ENCODE peak calls at places on chromosomes 1 and 21, in six cellular contexts. Z is adrenal gland, T is stomach, W is breast epithelium, S is gastrocnemius medialis, C is right lobe of liver. I is an unnamed sample.

GRCh38 chr1:192810253-192810880 is 1.5 kb downstream of the RGS2 start:
- DNase-seq in S (peak; percentile 16), Z (peak; percentile 37), C (no peak), T (no peak), W (no peak), I (no peak)

GRCh38 chr1:54537611-54538010 is 10.4 kb upstream of the ACOT11 start:
- DNase-seq in S (no peak), W (no peak), T (no peak), C (no peak), Z (no peak), I (no peak)

GRCh38 chr1:115596080-115596795 is 45.5 kb upstream of the VANGL1 start:
- DNase-seq in W (no peak), T (no peak), S (no peak), C (no peak), Z (no peak), I (no peak)

GRCh38 chr1:229117664-229118300 is 153.1 kb upstream of the RAB4A start:
- DNase-seq in C (peak; percentile 90), W (peak; percentile 73), Z (peak; percentile 79), T (peak; percentile 91), S (no peak), I (no peak)

GRCh38 chr1:18583326-18583941 is 47.2 kb upstream of the PAX7 start:
- DNase-seq in C (no peak), S (peak; percentile 27), T (no peak), W (no peak), Z (peak; percentile 51), I (no peak)

GRCh38 chr1:201659576-201659975 is 120.6 kb downstream of the NAV1 start:
- DNase-seq in S (no peak), T (no peak), Z (no peak), W (no peak), C (no peak), I (no peak)

GRCh38 chr1:229665912-229666558 is 40.0 kb downstream of the URB2 start:
- DNase-seq in T (no peak), S (no peak), Z (no peak), C (no peak), W (no peak), I (no peak)

GRCh38 chr1:46510998-46511365 is 21.3 kb downstream of the DMBX1 start:
- DNase-seq in S (no peak), Z (no peak), T (no peak), W (no peak), C (no peak), I (no peak)

GRCh38 chr1:204711103-204711946 is 25.8 kb upstream of the LRRN2 start:
- DNase-seq in S (no peak), Z (no peak), W (no peak), T (no peak), C (no peak), I (no peak)

GRCh38 chr1:58084266-58084665 is 462.3 kb downstream of the OMA1 start:
- DNase-seq in W (no peak), T (no peak), Z (no peak), S (no peak), C (no peak), I (no peak)

GRCh38 chr1:31696246-31696645 is 7.6 kb downstream of the COL16A1 start:
- DNase-seq in Z (no peak), W (peak; percentile 69), S (no peak), C (no peak), T (peak; percentile 79), I (peak; percentile 34)

GRCh38 chr1:94653454-94653853 is 111.9 kb upstream of the F3 start:
- DNase-seq in C (no peak), S (no peak), W (no peak), T (no peak), Z (no peak), I (no peak)

GRCh38 chr21:39180429-39181019 is 2.7 kb downstream of the PSMG1 start:
- DNase-seq in S (no peak), C (no peak), T (no peak), Z (no peak), W (no peak), I (no peak)

GRCh38 chr1:229440821-229441537 is 7.1 kb upstream of the ACTA1 start:
- DNase-seq in S (no peak), W (no peak), T (no peak), C (no peak), Z (no peak), I (peak; percentile 60)

GRCh38 chr1:202540448-202540847 is 169.8 kb downstream of the SYT2 start:
- DNase-seq in Z (no peak), T (no peak), S (no peak), W (no peak), C (no peak), I (no peak)

GRCh38 chr1:110123224-110123623 is 11.0 kb downstream of the UBL4B start:
- DNase-seq in Z (no peak), S (no peak), C (no peak), T (no peak), W (no peak), I (no peak)

GRCh38 chr1:95042286-95042685 is 30.5 kb downstream of the ALG14 start:
- DNase-seq in T (no peak), S (no peak), C (no peak), W (no peak), Z (no peak), I (no peak)

GRCh38 chr1:18486195-18486594 is 5.5 kb downstream of the KLHDC7A start:
- DNase-seq in Z (no peak), C (peak; percentile 16), S (no peak), T (no peak), W (no peak), I (no peak)

GRCh38 chr21:36747815-36748381 is 49.0 kb downstream of the SIM2 start:
- DNase-seq in Z (peak; percentile 48), S (no peak), T (no peak), W (no peak), C (peak; percentile 63), I (peak; percentile 84)

GRCh38 chr1:228376651-228377631 is 29.7 kb downstream of the TRIM11 start:
- DNase-seq in Z (peak; percentile 25), W (no peak), C (no peak), T (no peak), S (no peak), I (no peak)

GRCh38 chr1:207698822-207699483 is 52.9 kb upstream of the CD46 start:
- DNase-seq in S (peak; percentile 15), C (peak; percentile 65), Z (peak; percentile 77), W (peak; percentile 62), T (peak; percentile 62), I (no peak)

GRCh38 chr1:85656256-85656655 is 52.0 kb downstream of the ZNHIT6 start:
- DNase-seq in Z (no peak), S (no peak), W (no peak), T (no peak), C (no peak), I (no peak)

GRCh38 chr1:65440915-65441314 is 20.4 kb downstream of the LEPR start:
- DNase-seq in W (no peak), Z (no peak), T (no peak), S (no peak), C (no peak), I (no peak)

GRCh38 chr1:7752512-7753417 is 18.3 kb upstream of the VAMP3 start:
- DNase-seq in Z (peak; percentile 82), C (peak; percentile 59), W (no peak), T (peak; percentile 75), S (peak; percentile 27), I (peak; percentile 15)

GRCh38 chr1:55214903-55215193 is 316 bp downstream of the USP24 start:
- DNase-seq in Z (peak; percentile 37), W (no peak), C (no peak), T (peak; percentile 27), S (peak; percentile 37), I (peak; percentile 50)

GRCh38 chr1:31505884-31506497 is 70.3 kb upstream of the TINAGL1 start:
- DNase-seq in S (no peak), T (no peak), W (no peak), Z (no peak), C (peak; percentile 39), I (no peak)

GRCh38 chr21:43965911-43966585 is 46.1 kb upstream of the TRAPPC10 start:
- DNase-seq in Z (no peak), W (no peak), T (no peak), S (no peak), C (no peak), I (no peak)

GRCh38 chr21:39132248-39132647 is 51.0 kb downstream of the PSMG1 start:
- DNase-seq in Z (no peak), W (no peak), C (no peak), S (no peak), T (no peak), I (no peak)

GRCh38 chr1:78334952-78335351 is 155.8 kb upstream of the PTGFR start:
- DNase-seq in S (peak; percentile 17), W (no peak), T (no peak), Z (no peak), C (no peak), I (no peak)

DNA sequence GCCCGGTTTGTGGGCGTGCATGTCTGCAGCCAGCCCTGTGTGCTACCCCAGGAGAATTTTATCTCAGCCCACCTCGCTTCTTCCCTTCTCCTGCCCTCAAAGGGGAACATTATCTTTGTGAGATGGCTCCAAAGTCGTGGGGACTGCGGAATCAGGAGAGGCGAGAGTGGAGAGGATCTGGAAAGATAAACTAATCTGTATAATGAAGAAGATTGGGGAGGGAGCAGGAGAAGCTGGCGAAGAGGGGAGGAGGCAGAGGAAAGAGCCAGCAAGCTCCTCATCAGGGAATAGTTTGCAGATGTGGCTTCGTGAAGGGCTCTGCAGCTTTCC is 310.3 kb downstream of the MATN1 start:
- DNase-seq in W (peak; percentile 15), C (no peak), Z (no peak), S (no peak), T (peak; percentile 2), I (no peak)
- TF ChIP-seq POLR2A in W (no peak), C (no peak), Z (no peak), S (no peak), T (no peak), I (no peak)

GRCh38 chr1:37691497-37692077 is 729 bp upstream of the CDCA8 start:
- DNase-seq in C (peak; percentile 68), Z (peak; percentile 61), S (peak; percentile 34), T (peak; percentile 59), W (peak; percentile 68), I (no peak)
- TF ChIP-seq POLR2A in C (no peak), Z (no peak), S (no peak), T (no peak), W (no peak), I (no peak)

DNA sequence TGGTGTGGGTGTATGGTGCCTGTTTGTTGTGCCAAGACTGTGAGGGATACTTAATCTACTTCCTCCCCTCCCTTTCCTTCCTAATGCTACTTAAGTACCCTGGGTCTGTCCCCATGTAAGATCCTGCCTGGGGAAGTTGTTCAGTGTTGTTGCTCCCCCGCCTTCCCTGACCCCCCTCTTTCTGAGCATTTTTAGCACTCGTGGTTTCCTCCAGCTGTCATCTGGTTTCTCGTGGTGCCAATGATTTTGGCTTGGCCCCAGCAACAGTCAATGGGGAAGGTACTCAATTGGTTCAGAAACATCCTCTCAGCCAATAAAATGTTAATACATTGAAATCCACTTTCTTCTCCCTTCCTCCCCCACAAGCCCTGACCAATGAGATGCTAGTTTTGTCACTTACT is 8.0 kb upstream of the B4GALT3 start:
- DNase-seq in W (no peak), C (peak; percentile 73), Z (peak; percentile 82), T (peak; percentile 58), S (peak; percentile 65), I (peak; percentile 38)
- TF ChIP-seq POLR2A in W (no peak), C (peak; percentile 20), Z (no peak), T (no peak), S (no peak), I (no peak)

DNA sequence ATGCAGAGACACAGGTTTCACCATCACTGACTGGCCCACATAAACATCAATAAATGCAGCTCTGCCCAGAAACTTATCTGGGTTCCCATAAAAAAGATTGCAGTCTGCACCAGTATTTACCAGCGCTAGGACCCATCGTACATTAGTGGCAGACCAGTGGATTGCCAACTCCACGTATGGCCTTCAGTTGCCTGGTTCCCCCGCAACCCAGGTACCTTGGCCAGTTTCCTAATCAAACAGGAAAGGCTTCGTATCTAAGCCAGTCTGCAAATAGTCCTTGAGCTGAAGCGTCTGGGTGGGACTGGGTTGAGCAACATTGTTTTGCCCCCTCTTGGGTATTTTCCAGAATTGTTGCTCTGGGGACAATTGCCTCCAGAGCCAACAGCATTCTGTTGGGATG is 1639.3 kb downstream of the MRPL39 start:
- DNase-seq in Z (no peak), T (no peak), W (no peak), S (no peak), C (no peak), I (no peak)
- TF ChIP-seq POLR2A in Z (no peak), T (no peak), W (no peak), S (no peak), C (no peak), I (no peak)

I was measured in H54.